ENCODE peak calls at places on chromosome 10, in six cellular contexts. I is cardiac fibroblast, D is lower leg skin, H is AG04450, G is foreskin keratinocyte, X is DND-41. Y is an unnamed sample.

GRCh38 chr10:37436361-37436760 is 311.0 kb downstream of the ANKRD30A start:
- DNase-seq in I (no peak), D (no peak), H (no peak), G (no peak), X (no peak), Y (no peak)

GRCh38 chr10:70087641-70088040 is 35.0 kb downstream of the MACROH2A2 start:
- DNase-seq in I (peak), D (no peak), H (no peak), G (no peak), X (no peak), Y (no peak)

GRCh38 chr10:88557659-88558058 is 25.5 kb downstream of the RNLS start:
- DNase-seq in I (peak), D (no peak), H (peak), G (peak), X (no peak), Y (peak)

GRCh38 chr10:128304271-128304670 is 178.0 kb upstream of the MKI67 start:
- DNase-seq in I (no peak), D (no peak), H (no peak), G (no peak), X (no peak), Y (no peak)

GRCh38 chr10:70198696-70199466 is 28.6 kb upstream of the SAR1A start:
- DNase-seq in I (peak), D (no peak), H (no peak), G (no peak), X (no peak), Y (no peak)

GRCh38 chr10:62655337-62655994 is 149.1 kb upstream of the ADO start:
- DNase-seq in I (no peak), D (no peak), H (no peak), G (no peak), X (no peak), Y (no peak)

GRCh38 chr10:26430641-26431163 is 7.4 kb upstream of the APBB1IP start:
- DNase-seq in I (no peak), D (no peak), H (no peak), G (no peak), X (no peak), Y (peak)

GRCh38 chr10:62250594-62251198 is 17.9 kb downstream of the RTKN2 start:
- DNase-seq in I (no peak), D (no peak), H (no peak), G (peak), X (no peak), Y (peak)

GRCh38 chr10:123519861-123520260 is 146.3 kb upstream of the GPR26 start:
- DNase-seq in I (no peak), D (peak), H (no peak), G (no peak), X (no peak), Y (no peak)

GRCh38 chr10:108424656-108425055 is 1260.2 kb upstream of the SORCS1 start:
- DNase-seq in I (peak), D (no peak), H (peak), G (peak), X (no peak), Y (peak)

GRCh38 chr10:127040756-127041155 is 135.5 kb downstream of the DOCK1 start:
- DNase-seq in I (no peak), D (no peak), H (no peak), G (peak), X (no peak), Y (no peak)

GRCh38 chr10:43963793-43964425 is 315.2 kb upstream of the ZNF32 start:
- DNase-seq in I (no peak), D (peak), H (no peak), G (no peak), X (no peak), Y (no peak)

GRCh38 chr10:128310966-128311658 is 184.9 kb upstream of the MKI67 start:
- DNase-seq in I (no peak), D (peak), H (no peak), G (no peak), X (no peak), Y (no peak)

GRCh38 chr10:18658301-18658991 is 785 bp upstream of the ARL5B start:
- DNase-seq in I (peak), D (no peak), H (no peak), G (peak), X (no peak), Y (peak)

GRCh38 chr10:15363031-15363430 is 8.1 kb downstream of the FAM171A1 start:
- DNase-seq in I (no peak), D (no peak), H (no peak), G (no peak), X (no peak), Y (peak)

GRCh38 chr10:34967411-34967880 is 122.7 kb downstream of the CUL2 start:
- DNase-seq in I (peak), D (no peak), H (no peak), G (no peak), X (no peak), Y (no peak)

GRCh38 chr10:4061441-4061951 is 276.5 kb upstream of the KLF6 start:
- DNase-seq in I (peak), D (peak), H (no peak), G (peak), X (no peak), Y (no peak)

GRCh38 chr10:4839353-4839752 is 13.3 kb downstream of the AKR1E2 start:
- DNase-seq in I (no peak), D (no peak), H (no peak), G (no peak), X (no peak), Y (no peak)

GRCh38 chr10:119871881-119872609 is 598 bp downstream of the MCMBP start:
- DNase-seq in I (peak), D (peak), H (no peak), G (peak), X (peak), Y (no peak)

GRCh38 chr10:78921906-78922305 is 146.9 kb upstream of the ZMIZ1 start:
- DNase-seq in I (no peak), D (no peak), H (no peak), G (no peak), X (no peak), Y (no peak)

GRCh38 chr10:7121154-7121797 is 289.6 kb downstream of the SFMBT2 start:
- DNase-seq in I (peak), D (no peak), H (no peak), G (no peak), X (peak), Y (no peak)

GRCh38 chr10:17423641-17424186 is 30.7 kb downstream of the ST8SIA6 start:
- DNase-seq in I (no peak), D (no peak), H (no peak), G (no peak), X (no peak), Y (no peak)

GRCh38 chr10:114816308-114816707 is 5.3 kb upstream of the FHIP2A start:
- DNase-seq in I (no peak), D (no peak), H (no peak), G (no peak), X (no peak), Y (no peak)

GRCh38 chr10:69896601-69897000 is 94.9 kb downstream of the COL13A1 start:
- DNase-seq in I (no peak), D (no peak), H (no peak), G (no peak), X (no peak), Y (no peak)

GRCh38 chr10:99661370-99661749 is 2.1 kb downstream of the ENTPD7 start:
- DNase-seq in I (peak), D (no peak), H (peak), G (peak), X (no peak), Y (peak)

GRCh38 chr10:97766106-97766810 is 5.5 kb downstream of the SFRP5 start:
- DNase-seq in I (no peak), D (no peak), H (no peak), G (no peak), X (no peak), Y (no peak)

GRCh38 chr10:28737096-28737495 is 59.8 kb downstream of the BAMBI start:
- DNase-seq in I (no peak), D (no peak), H (no peak), G (no peak), X (no peak), Y (no peak)

GRCh38 chr10:28734940-28735759 is 57.8 kb downstream of the BAMBI start:
- DNase-seq in I (peak), D (peak), H (peak), G (peak), X (no peak), Y (peak)

GRCh38 chr10:28733647-28734046 is 56.3 kb downstream of the BAMBI start:
- DNase-seq in I (no peak), D (no peak), H (no peak), G (no peak), X (no peak), Y (no peak)

GRCh38 chr10:28733245-28733644 is 55.9 kb downstream of the BAMBI start:
- DNase-seq in I (no peak), D (no peak), H (no peak), G (no peak), X (no peak), Y (no peak)

DNA sequence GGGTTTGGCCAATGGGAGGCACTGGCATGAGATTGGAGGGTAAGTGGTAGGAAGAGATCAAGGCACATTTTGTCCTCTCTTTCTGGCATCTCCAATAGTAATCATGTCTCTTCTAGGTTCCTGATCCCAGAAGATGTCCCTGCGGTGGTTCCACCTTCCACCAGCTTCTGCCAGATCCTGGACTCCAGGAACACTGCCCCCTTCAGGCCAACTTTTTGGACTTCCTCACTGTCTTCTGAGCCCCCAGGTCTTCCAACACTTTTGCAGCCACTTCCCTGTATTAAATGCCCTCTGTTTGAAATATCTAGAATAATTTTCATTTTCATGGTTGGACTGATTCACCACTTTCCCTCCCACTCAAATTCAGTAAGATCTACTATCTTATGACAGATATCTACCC is 60.9 kb downstream of the BAMBI start:
- DNase-seq in I (no peak), D (no peak), H (no peak), G (no peak), X (peak), Y (no peak)
- TF ChIP-seq CTCF in I (peak), D (no peak), H (peak), G (no peak), X (peak), Y (peak)

GRCh38 chr10:12974845-12975199 is 26.7 kb downstream of the CCDC3 start:
- DNase-seq in I (no peak), D (no peak), H (no peak), G (no peak), X (no peak), Y (no peak)

GRCh38 chr10:12973149-12973718 is 28.3 kb downstream of the CCDC3 start:
- DNase-seq in I (no peak), D (peak), H (no peak), G (no peak), X (no peak), Y (no peak)

GRCh38 chr10:12975906-12976305 is 25.6 kb downstream of the CCDC3 start:
- DNase-seq in I (no peak), D (peak), H (no peak), G (no peak), X (no peak), Y (no peak)

GRCh38 chr10:12974123-12974844 is 27.2 kb downstream of the CCDC3 start:
- DNase-seq in I (no peak), D (peak), H (no peak), G (no peak), X (no peak), Y (no peak)

GRCh38 chr10:12975266-12975665 is 26.2 kb downstream of the CCDC3 start:
- DNase-seq in I (no peak), D (peak), H (no peak), G (peak), X (no peak), Y (no peak)
- TF ChIP-seq CTCF in I (no peak), D (no peak), H (peak), G (peak), X (peak), Y (no peak)

GRCh38 chr10:125631806-125632205 is 51.2 kb downstream of the TEX36 start:
- DNase-seq in I (no peak), D (no peak), H (no peak), G (no peak), X (no peak), Y (no peak)
- TF ChIP-seq CTCF in I (no peak), D (no peak), H (no peak), G (no peak), X (no peak), Y (no peak)

GRCh38 chr10:132591166-132591971 is 53.8 kb downstream of the INPP5A start:
- DNase-seq in I (peak), D (no peak), H (no peak), G (peak), X (no peak), Y (peak)
- TF ChIP-seq CTCF in I (no peak), D (no peak), H (no peak), G (peak), X (no peak), Y (peak)

GRCh38 chr10:110206988-110207804 is at the start of gene MXI1:
- DNase-seq in I (peak), D (peak), H (peak), G (peak), X (no peak), Y (peak)

GRCh38 chr10:110209399-110209925 is 2.1 kb downstream of the MXI1 start:
- DNase-seq in I (peak), D (peak), H (peak), G (peak), X (peak), Y (peak)

GRCh38 chr10:110209926-110210662 is 2.7 kb downstream of the MXI1 start:
- DNase-seq in I (peak), D (peak), H (no peak), G (peak), X (peak), Y (peak)

GRCh38 chr10:110207805-110208613 is 604 bp downstream of the MXI1 start:
- DNase-seq in I (peak), D (peak), H (no peak), G (peak), X (peak), Y (peak)

DNA sequence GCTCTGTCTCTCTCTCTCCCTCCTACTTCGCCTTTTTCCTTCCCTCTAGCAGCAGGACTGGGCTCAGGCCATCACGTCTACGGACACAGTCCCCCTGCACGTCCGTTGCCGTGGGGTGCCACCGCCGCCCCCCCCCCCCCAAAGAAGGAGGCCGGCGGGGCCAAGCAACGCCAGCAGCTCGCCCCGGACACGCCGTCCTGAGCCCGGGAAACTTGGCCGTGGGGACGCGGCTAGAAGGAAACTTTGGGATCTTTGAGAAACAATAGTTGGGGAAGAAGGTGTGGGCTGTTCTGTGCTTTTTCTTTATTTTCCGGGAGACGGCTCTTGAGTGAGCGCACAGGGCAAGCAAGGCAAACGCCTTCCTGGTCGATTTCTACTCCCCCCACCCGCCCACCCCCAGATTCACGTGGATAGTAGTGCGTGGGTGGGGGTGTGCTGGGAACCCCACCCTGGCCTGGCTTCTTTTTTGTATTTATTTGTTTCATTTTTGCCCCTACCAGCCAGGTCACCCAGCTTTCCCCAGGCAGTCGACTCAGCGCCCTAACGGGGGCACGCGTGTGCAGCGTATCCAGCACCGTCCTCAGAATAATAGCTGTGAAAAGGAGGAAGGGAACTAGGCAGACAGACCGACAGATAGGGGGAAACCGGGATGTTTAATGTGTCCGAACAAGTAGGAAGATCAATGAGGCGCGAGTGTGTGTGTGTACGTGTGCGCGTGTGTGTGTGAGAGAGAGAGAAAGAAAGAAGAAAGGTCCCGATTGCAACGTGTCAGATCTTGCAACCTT is 1.4 kb downstream of the MXI1 start:
- DNase-seq in I (peak), D (peak), H (no peak), G (no peak), X (no peak), Y (peak)
- TF ChIP-seq CTCF in I (peak), D (no peak), H (peak), G (peak), X (no peak), Y (peak)

DNA sequence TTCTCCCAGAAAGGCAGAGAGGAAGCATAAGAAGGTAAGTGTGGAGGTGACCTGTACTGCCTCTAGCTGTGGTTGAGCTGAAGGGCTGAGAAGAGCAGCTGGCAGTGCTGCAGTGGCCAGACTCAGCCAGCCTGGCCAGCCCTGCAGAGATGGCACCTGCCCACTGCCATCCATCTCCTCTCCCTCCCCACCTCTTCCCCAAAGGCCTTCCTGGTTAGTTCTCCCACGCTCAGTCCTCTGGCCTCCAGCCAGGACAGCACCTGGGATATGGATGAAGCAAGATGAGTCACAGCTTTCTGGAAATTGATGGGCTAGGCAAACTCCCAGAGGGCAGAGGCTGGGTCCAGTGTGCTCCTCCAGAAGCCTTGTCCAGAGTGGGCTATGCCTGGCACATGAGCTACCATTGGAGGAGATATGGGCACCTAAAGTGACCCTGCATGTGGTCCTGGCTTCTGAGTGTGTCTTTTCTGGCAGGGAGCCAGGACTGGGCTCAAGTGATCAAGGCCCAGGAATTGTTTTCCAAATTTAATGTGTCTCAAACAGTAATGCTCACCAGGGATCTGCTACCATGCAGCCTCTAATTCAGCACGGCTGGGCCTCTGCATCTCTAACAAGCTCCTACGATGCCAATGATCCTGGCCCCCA is 81.0 kb upstream of the CACUL1 start:
- DNase-seq in I (peak), D (no peak), H (no peak), G (peak), X (no peak), Y (no peak)
- TF ChIP-seq CTCF in I (no peak), D (no peak), H (no peak), G (peak), X (no peak), Y (no peak)

DNA sequence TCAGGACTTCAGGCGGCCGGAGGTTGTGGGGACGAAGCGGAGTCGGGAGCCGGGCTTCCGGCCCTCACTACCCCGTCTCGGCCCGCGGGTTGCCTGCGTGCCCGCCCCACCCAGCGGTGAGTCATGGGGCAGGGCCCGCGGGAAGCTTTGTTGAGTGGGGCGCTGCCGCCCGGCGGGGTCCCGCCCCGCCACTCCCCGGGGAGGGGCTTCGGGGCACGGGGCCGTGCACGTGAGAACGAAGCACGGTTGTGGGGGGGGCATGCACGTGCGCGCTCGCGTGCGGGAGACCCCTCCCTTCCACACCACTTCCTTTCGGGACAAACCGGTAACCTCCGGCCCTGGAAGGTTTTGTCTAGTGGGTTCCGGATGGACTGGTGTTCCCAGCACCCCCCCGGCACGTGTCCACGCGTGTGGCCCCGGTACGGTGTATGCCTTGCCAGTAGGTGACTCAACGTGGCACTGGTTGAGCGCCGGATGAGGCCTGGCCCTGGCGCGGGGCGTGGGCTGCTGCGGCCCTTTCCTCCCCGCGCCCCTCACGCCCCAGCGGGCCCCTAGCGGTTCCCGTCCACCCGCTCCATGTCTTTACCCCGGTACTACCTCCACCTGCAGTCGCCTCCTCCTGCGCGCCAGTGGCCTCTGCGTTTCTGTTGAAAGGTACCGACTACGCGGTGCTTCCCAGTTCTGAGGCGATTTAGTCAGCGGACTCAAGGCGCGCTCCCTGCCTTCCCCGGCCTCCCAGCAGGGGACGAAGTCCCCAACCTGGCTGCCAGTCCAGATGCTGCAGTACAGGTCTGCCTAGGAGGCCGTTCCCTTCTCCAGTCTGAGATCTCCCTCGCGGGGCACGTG is 3.1 kb downstream of the ADIRF start:
- DNase-seq in I (peak), D (peak), H (peak), G (peak), X (no peak), Y (peak)
- TF ChIP-seq CTCF in I (no peak), D (no peak), H (no peak), G (peak), X (no peak), Y (peak)

GRCh38 chr10:59868974-59869940 is 37.1 kb downstream of the CCDC6 start:
- DNase-seq in I (no peak), D (no peak), H (no peak), G (no peak), X (no peak), Y (no peak)

GRCh38 chr10:59867590-59867989 is 38.8 kb downstream of the CCDC6 start:
- DNase-seq in I (no peak), D (no peak), H (no peak), G (no peak), X (no peak), Y (no peak)

GRCh38 chr10:59870152-59870551 is 36.2 kb downstream of the CCDC6 start:
- DNase-seq in I (no peak), D (no peak), H (no peak), G (no peak), X (no peak), Y (no peak)

GRCh38 chr10:59864141-59864962 is 42.0 kb downstream of the CCDC6 start:
- DNase-seq in I (no peak), D (no peak), H (no peak), G (no peak), X (peak), Y (no peak)

GRCh38 chr10:59865101-59865500 is 41.3 kb downstream of the CCDC6 start:
- DNase-seq in I (peak), D (no peak), H (no peak), G (peak), X (no peak), Y (no peak)
- TF ChIP-seq CTCF in I (peak), D (no peak), H (peak), G (peak), X (no peak), Y (no peak)

Y was measured in HFFc6.